ENCODE peak calls at places on chromosome 21, in eight cellular contexts. One of them, this sample, is unnamed.

GRCh38 chr21:34815831-34816700 is 147.3 kb downstream of the CLIC6 start:
- DNase-seq in iPS-NIHi11: no peak
- DNase-seq in BJ: no peak
- DNase-seq in GM03348: no peak
- DNase-seq in sigmoid colon: no peak
- DNase-seq in HepG2: no peak
- DNase-seq in ecto neural progenitor cell: no peak
- DNase-seq in bronchial epithelial cell: no peak
- DNase-seq in this sample: no peak

GRCh38 chr21:31607791-31608190 is 51.7 kb upstream of the SOD1 start:
- DNase-seq in iPS-NIHi11: no peak
- DNase-seq in BJ: no peak
- DNase-seq in GM03348: no peak
- DNase-seq in sigmoid colon: no peak
- DNase-seq in HepG2: no peak
- DNase-seq in ecto neural progenitor cell: no peak
- DNase-seq in bronchial epithelial cell: no peak
- DNase-seq in this sample: no peak

GRCh38 chr21:33478858-33479678 is 706 bp downstream of the TMEM50B start:
- DNase-seq in iPS-NIHi11: peak; percentile 37
- DNase-seq in BJ: no peak
- DNase-seq in GM03348: peak; percentile 70
- DNase-seq in sigmoid colon: no peak
- DNase-seq in HepG2: peak; percentile 10
- DNase-seq in ecto neural progenitor cell: peak; percentile 68
- DNase-seq in bronchial epithelial cell: peak; percentile 25
- DNase-seq in this sample: peak; percentile 70

GRCh38 chr21:45021428-45022347 is 52.7 kb upstream of the ADARB1 start:
- DNase-seq in iPS-NIHi11: no peak
- DNase-seq in BJ: no peak
- DNase-seq in GM03348: no peak
- DNase-seq in sigmoid colon: peak; percentile 68
- DNase-seq in HepG2: peak; percentile 53
- DNase-seq in ecto neural progenitor cell: no peak
- DNase-seq in bronchial epithelial cell: no peak
- DNase-seq in this sample: no peak

GRCh38 chr21:38660333-38661295 is 145.1 kb upstream of the ETS2 start:
- DNase-seq in iPS-NIHi11: peak; percentile 77
- DNase-seq in BJ: no peak
- DNase-seq in GM03348: peak; percentile 76
- DNase-seq in sigmoid colon: no peak
- DNase-seq in HepG2: no peak
- DNase-seq in ecto neural progenitor cell: peak; percentile 53
- DNase-seq in bronchial epithelial cell: no peak
- DNase-seq in this sample: peak; percentile 68

GRCh38 chr21:32538147-32538792 is 47.1 kb downstream of the TCP10L start:
- DNase-seq in iPS-NIHi11: no peak
- DNase-seq in BJ: no peak
- DNase-seq in GM03348: no peak
- DNase-seq in sigmoid colon: no peak
- DNase-seq in HepG2: no peak
- DNase-seq in ecto neural progenitor cell: no peak
- DNase-seq in bronchial epithelial cell: no peak
- DNase-seq in this sample: no peak

GRCh38 chr21:42847726-42848125 is 31.6 kb downstream of the WDR4 start:
- DNase-seq in iPS-NIHi11: no peak
- DNase-seq in BJ: no peak
- DNase-seq in GM03348: no peak
- DNase-seq in sigmoid colon: peak; percentile 28
- DNase-seq in HepG2: no peak
- DNase-seq in ecto neural progenitor cell: no peak
- DNase-seq in bronchial epithelial cell: no peak
- DNase-seq in this sample: peak; percentile 21

GRCh38 chr21:37367301-37367757 is 756 bp downstream of the DYRK1A start:
- DNase-seq in iPS-NIHi11: peak; percentile 23
- DNase-seq in BJ: no peak
- DNase-seq in GM03348: peak; percentile 61
- DNase-seq in sigmoid colon: no peak
- DNase-seq in HepG2: no peak
- DNase-seq in ecto neural progenitor cell: no peak
- DNase-seq in bronchial epithelial cell: no peak
- DNase-seq in this sample: no peak

GRCh38 chr21:37153193-37153934 is 80.3 kb downstream of the TTC3 start:
- DNase-seq in iPS-NIHi11: no peak
- DNase-seq in BJ: peak; percentile 89
- DNase-seq in GM03348: peak; percentile 61
- DNase-seq in sigmoid colon: no peak
- DNase-seq in HepG2: peak; percentile 36
- DNase-seq in ecto neural progenitor cell: no peak
- DNase-seq in bronchial epithelial cell: peak; percentile 44
- DNase-seq in this sample: no peak

GRCh38 chr21:44456207-44456914 is 1.1 kb downstream of the LRRC3 start:
- DNase-seq in iPS-NIHi11: peak; percentile 20
- DNase-seq in BJ: no peak
- DNase-seq in GM03348: no peak
- DNase-seq in sigmoid colon: peak; percentile 63
- DNase-seq in HepG2: no peak
- DNase-seq in ecto neural progenitor cell: no peak
- DNase-seq in bronchial epithelial cell: no peak
- DNase-seq in this sample: no peak

GRCh38 chr21:45504516-45505415 is 37.5 kb downstream of the SLC19A1 start:
- DNase-seq in iPS-NIHi11: no peak
- DNase-seq in BJ: no peak
- DNase-seq in GM03348: no peak
- DNase-seq in sigmoid colon: peak; percentile 60
- DNase-seq in HepG2: no peak
- DNase-seq in ecto neural progenitor cell: no peak
- DNase-seq in bronchial epithelial cell: no peak
- DNase-seq in this sample: peak; percentile 56

GRCh38 chr21:31235671-31236450 is 108.2 kb downstream of the TIAM1 start:
- DNase-seq in iPS-NIHi11: no peak
- DNase-seq in BJ: no peak
- DNase-seq in GM03348: no peak
- DNase-seq in sigmoid colon: no peak
- DNase-seq in HepG2: no peak
- DNase-seq in ecto neural progenitor cell: no peak
- DNase-seq in bronchial epithelial cell: peak; percentile 37
- DNase-seq in this sample: no peak

GRCh38 chr21:41164981-41165650 is 2.8 kb upstream of the BACE2 start:
- DNase-seq in iPS-NIHi11: no peak
- DNase-seq in BJ: no peak
- DNase-seq in GM03348: no peak
- DNase-seq in sigmoid colon: no peak
- DNase-seq in HepG2: peak; percentile 5
- DNase-seq in ecto neural progenitor cell: no peak
- DNase-seq in bronchial epithelial cell: peak; percentile 94
- DNase-seq in this sample: no peak

GRCh38 chr21:36461277-36461917 is 18.5 kb downstream of the CLDN14 start:
- DNase-seq in iPS-NIHi11: no peak
- DNase-seq in BJ: no peak
- DNase-seq in GM03348: no peak
- DNase-seq in sigmoid colon: no peak
- DNase-seq in HepG2: no peak
- DNase-seq in ecto neural progenitor cell: no peak
- DNase-seq in bronchial epithelial cell: no peak
- DNase-seq in this sample: no peak

GRCh38 chr21:42997053-42997452 is 22.7 kb downstream of the PKNOX1 start:
- DNase-seq in iPS-NIHi11: no peak
- DNase-seq in BJ: peak; percentile 93
- DNase-seq in GM03348: peak; percentile 90
- DNase-seq in sigmoid colon: peak; percentile 94
- DNase-seq in HepG2: no peak
- DNase-seq in ecto neural progenitor cell: no peak
- DNase-seq in bronchial epithelial cell: peak; percentile 64
- DNase-seq in this sample: peak; percentile 60

GRCh38 chr21:34930971-34931370 is 118.1 kb downstream of the RUNX1 start:
- DNase-seq in iPS-NIHi11: no peak
- DNase-seq in BJ: no peak
- DNase-seq in GM03348: peak; percentile 12
- DNase-seq in sigmoid colon: no peak
- DNase-seq in HepG2: no peak
- DNase-seq in ecto neural progenitor cell: no peak
- DNase-seq in bronchial epithelial cell: no peak
- DNase-seq in this sample: no peak

GRCh38 chr21:44793269-44794030 is 8.2 kb downstream of the UBE2G2 start:
- DNase-seq in iPS-NIHi11: peak; percentile 87
- DNase-seq in BJ: no peak
- DNase-seq in GM03348: peak; percentile 87
- DNase-seq in sigmoid colon: no peak
- DNase-seq in HepG2: peak; percentile 57
- DNase-seq in ecto neural progenitor cell: peak; percentile 78
- DNase-seq in bronchial epithelial cell: peak; percentile 54
- DNase-seq in this sample: no peak

GRCh38 chr21:35324372-35325220 is 275.5 kb upstream of the RUNX1 start:
- DNase-seq in iPS-NIHi11: no peak
- DNase-seq in BJ: peak; percentile 61
- DNase-seq in GM03348: peak; percentile 82
- DNase-seq in sigmoid colon: peak; percentile 81
- DNase-seq in HepG2: no peak
- DNase-seq in ecto neural progenitor cell: no peak
- DNase-seq in bronchial epithelial cell: peak; percentile 35
- DNase-seq in this sample: no peak

GRCh38 chr21:45537746-45538291 is 4.4 kb downstream of the SLC19A1 start:
- DNase-seq in iPS-NIHi11: no peak
- DNase-seq in BJ: no peak
- DNase-seq in GM03348: no peak
- DNase-seq in sigmoid colon: peak; percentile 61
- DNase-seq in HepG2: no peak
- DNase-seq in ecto neural progenitor cell: peak; percentile 36
- DNase-seq in bronchial epithelial cell: no peak
- DNase-seq in this sample: peak; percentile 55

GRCh38 chr21:34612557-34612956 is 2.4 kb downstream of the RCAN1 start:
- DNase-seq in iPS-NIHi11: no peak
- DNase-seq in BJ: no peak
- DNase-seq in GM03348: no peak
- DNase-seq in sigmoid colon: no peak
- DNase-seq in HepG2: no peak
- DNase-seq in ecto neural progenitor cell: no peak
- DNase-seq in bronchial epithelial cell: no peak
- DNase-seq in this sample: no peak

GRCh38 chr21:31894441-31894840 is 21.6 kb downstream of the HUNK start:
- DNase-seq in iPS-NIHi11: no peak
- DNase-seq in BJ: no peak
- DNase-seq in GM03348: no peak
- DNase-seq in sigmoid colon: no peak
- DNase-seq in HepG2: no peak
- DNase-seq in ecto neural progenitor cell: no peak
- DNase-seq in bronchial epithelial cell: no peak
- DNase-seq in this sample: no peak

GRCh38 chr21:45499970-45500575 is 42.2 kb downstream of the SLC19A1 start:
- DNase-seq in iPS-NIHi11: no peak
- DNase-seq in BJ: no peak
- DNase-seq in GM03348: no peak
- DNase-seq in sigmoid colon: peak; percentile 33
- DNase-seq in HepG2: no peak
- DNase-seq in ecto neural progenitor cell: no peak
- DNase-seq in bronchial epithelial cell: no peak
- DNase-seq in this sample: peak; percentile 21

GRCh38 chr21:33441489-33442477 is 38.0 kb downstream of the TMEM50B start:
- DNase-seq in iPS-NIHi11: no peak
- DNase-seq in BJ: peak; percentile 53
- DNase-seq in GM03348: peak; percentile 77
- DNase-seq in sigmoid colon: no peak
- DNase-seq in HepG2: no peak
- DNase-seq in ecto neural progenitor cell: no peak
- DNase-seq in bronchial epithelial cell: peak; percentile 92
- DNase-seq in this sample: no peak

GRCh38 chr21:43865471-43866181 is 603 bp downstream of the AGPAT3 start:
- DNase-seq in iPS-NIHi11: peak; percentile 69
- DNase-seq in BJ: no peak
- DNase-seq in GM03348: peak; percentile 85
- DNase-seq in sigmoid colon: peak; percentile 73
- DNase-seq in HepG2: no peak
- DNase-seq in ecto neural progenitor cell: no peak
- DNase-seq in bronchial epithelial cell: no peak
- DNase-seq in this sample: peak; percentile 83

GRCh38 chr21:46483300-46484295 is 24.9 kb downstream of the DIP2A start:
- DNase-seq in iPS-NIHi11: no peak
- DNase-seq in BJ: no peak
- DNase-seq in GM03348: peak; percentile 13
- DNase-seq in sigmoid colon: no peak
- DNase-seq in HepG2: no peak
- DNase-seq in ecto neural progenitor cell: no peak
- DNase-seq in bronchial epithelial cell: no peak
- DNase-seq in this sample: no peak

GRCh38 chr21:42384184-42384583 is 11.7 kb downstream of the TMPRSS3 start:
- DNase-seq in iPS-NIHi11: no peak
- DNase-seq in BJ: no peak
- DNase-seq in GM03348: no peak
- DNase-seq in sigmoid colon: no peak
- DNase-seq in HepG2: no peak
- DNase-seq in ecto neural progenitor cell: no peak
- DNase-seq in bronchial epithelial cell: no peak
- DNase-seq in this sample: no peak

GRCh38 chr21:45019076-45019886 is 55.1 kb upstream of the ADARB1 start:
- DNase-seq in iPS-NIHi11: peak; percentile 80
- DNase-seq in BJ: no peak
- DNase-seq in GM03348: peak; percentile 70
- DNase-seq in sigmoid colon: peak; percentile 67
- DNase-seq in HepG2: no peak
- DNase-seq in ecto neural progenitor cell: no peak
- DNase-seq in bronchial epithelial cell: no peak
- DNase-seq in this sample: peak; percentile 62

GRCh38 chr21:32256873-32257620 is 21.8 kb downstream of the MIS18A start:
- DNase-seq in iPS-NIHi11: peak; percentile 44
- DNase-seq in BJ: peak; percentile 73
- DNase-seq in GM03348: peak; percentile 85
- DNase-seq in sigmoid colon: peak; percentile 89
- DNase-seq in HepG2: no peak
- DNase-seq in ecto neural progenitor cell: no peak
- DNase-seq in bronchial epithelial cell: peak; percentile 52
- DNase-seq in this sample: peak; percentile 74

GRCh38 chr21:31162827-31163226 is 124.6 kb upstream of the KRTAP19-8 start:
- DNase-seq in iPS-NIHi11: no peak
- DNase-seq in BJ: peak; percentile 18
- DNase-seq in GM03348: no peak
- DNase-seq in sigmoid colon: no peak
- DNase-seq in HepG2: no peak
- DNase-seq in ecto neural progenitor cell: no peak
- DNase-seq in bronchial epithelial cell: peak; percentile 4
- DNase-seq in this sample: no peak

GRCh38 chr21:36097427-36098230 is 27.8 kb downstream of the CBR1 start:
- DNase-seq in iPS-NIHi11: no peak
- DNase-seq in BJ: no peak
- DNase-seq in GM03348: no peak
- DNase-seq in sigmoid colon: no peak
- DNase-seq in HepG2: no peak
- DNase-seq in ecto neural progenitor cell: no peak
- DNase-seq in bronchial epithelial cell: peak; percentile 48
- DNase-seq in this sample: no peak

GRCh38 chr21:33993286-33994231 is 78.0 kb upstream of the ATP5PO start:
- DNase-seq in iPS-NIHi11: no peak
- DNase-seq in BJ: no peak
- DNase-seq in GM03348: no peak
- DNase-seq in sigmoid colon: no peak
- DNase-seq in HepG2: no peak
- DNase-seq in ecto neural progenitor cell: no peak
- DNase-seq in bronchial epithelial cell: no peak
- DNase-seq in this sample: no peak

GRCh38 chr21:41611441-41611840 is 103.5 kb upstream of the TMPRSS2 start:
- DNase-seq in iPS-NIHi11: no peak
- DNase-seq in BJ: no peak
- DNase-seq in GM03348: no peak
- DNase-seq in sigmoid colon: peak; percentile 30
- DNase-seq in HepG2: no peak
- DNase-seq in ecto neural progenitor cell: no peak
- DNase-seq in bronchial epithelial cell: no peak
- DNase-seq in this sample: peak; percentile 40

This sample was measured in upper lobe of right lung.